ENCODE peak calls at places on chromosomes 3 and 15, in eight cellular contexts. X, H, R, D, E, N, O and Y are unnamed samples.

GRCh38 chr15:35061171-35062163 is 23.6 kb downstream of the NANOGP8 start:
- DNase-seq in X (no peak), H (no peak), R (no peak), D (no peak), E (no peak), N (no peak), O (no peak), Y (no peak)

GRCh38 chr15:66996099-66996498 is 69.3 kb upstream of the SMAD3 start:
- DNase-seq in X (no peak), H (no peak), R (no peak), D (no peak), E (no peak), N (no peak), O (no peak), Y (no peak)

GRCh38 chr3:129664040-129664646 is 57.7 kb upstream of the PLXND1 start:
- DNase-seq in X (no peak), H (no peak), R (no peak), D (no peak), E (no peak), N (no peak), O (no peak), Y (no peak)

GRCh38 chr3:8629151-8630021 is 15.2 kb downstream of the SSUH2 start:
- DNase-seq in X (no peak), H (no peak), R (no peak), D (peak), E (peak), N (no peak), O (no peak), Y (no peak)

GRCh38 chr3:180932819-180933218 is 20.3 kb downstream of the FXR1 start:
- DNase-seq in X (no peak), H (no peak), R (no peak), D (no peak), E (no peak), N (no peak), O (no peak), Y (no peak)

GRCh38 chr3:123602325-123602724 is 17.5 kb upstream of the HACD2 start:
- DNase-seq in X (peak), H (no peak), R (no peak), D (no peak), E (no peak), N (no peak), O (no peak), Y (peak)

GRCh38 chr3:131402391-131403039 is 20.9 kb downstream of the NUDT16 start:
- DNase-seq in X (no peak), H (no peak), R (no peak), D (peak), E (no peak), N (no peak), O (peak), Y (no peak)

GRCh38 chr15:34927726-34928125 is 41.8 kb downstream of the AQR start:
- DNase-seq in X (no peak), H (no peak), R (no peak), D (no peak), E (no peak), N (no peak), O (no peak), Y (peak)

GRCh38 chr15:71730277-71731144 is 79.8 kb upstream of the NR2E3 start:
- DNase-seq in X (peak), H (no peak), R (peak), D (peak), E (no peak), N (peak), O (peak), Y (peak)